ENCODE peak calls at places on chromosomes 7 and 10, in five cellular contexts. One of them, this sample, is unnamed.

GRCh38 chr7:92360387-92360786 is 86.9 kb upstream of the GATAD1 start:
- DNase-seq in WTC11: no peak
- DNase-seq in H1: no peak
- DNase-seq in HepG2: no peak
- DNase-seq in K562: no peak
- DNase-seq in this sample: no peak

GRCh38 chr7:8379264-8379663 is 54.1 kb upstream of the NXPH1 start:
- DNase-seq in WTC11: no peak
- DNase-seq in HepG2: no peak
- DNase-seq in K562: no peak
- DNase-seq in H1: no peak
- DNase-seq in this sample: no peak

GRCh38 chr10:119283387-119283786 is 76.0 kb downstream of the GRK5 start:
- DNase-seq in WTC11: no peak
- DNase-seq in K562: no peak
- DNase-seq in H1: no peak
- DNase-seq in HepG2: no peak
- DNase-seq in this sample: no peak

GRCh38 chr10:79179404-79180309 is 110.9 kb downstream of the ZMIZ1 start:
- DNase-seq in K562: no peak
- DNase-seq in HepG2: no peak
- DNase-seq in H1: no peak
- DNase-seq in WTC11: peak
- DNase-seq in this sample: no peak

GRCh38 chr7:46123-46829 is 146.1 kb upstream of the FAM20C start:
- DNase-seq in WTC11: no peak
- DNase-seq in HepG2: no peak
- DNase-seq in K562: no peak
- DNase-seq in H1: peak
- DNase-seq in this sample: no peak

GRCh38 chr10:12050528-12050927 is 7.9 kb upstream of the UPF2 start:
- DNase-seq in K562: no peak
- DNase-seq in H1: no peak
- DNase-seq in WTC11: no peak
- DNase-seq in HepG2: no peak
- DNase-seq in this sample: no peak

GRCh38 chr10:18472977-18473376 is 178.4 kb downstream of the NSUN6 start:
- DNase-seq in K562: peak
- DNase-seq in HepG2: no peak
- DNase-seq in H1: no peak
- DNase-seq in WTC11: peak
- DNase-seq in this sample: no peak

GRCh38 chr7:153188161-153188560 is 428.6 kb downstream of the ACTR3B start:
- DNase-seq in HepG2: no peak
- DNase-seq in K562: no peak
- DNase-seq in H1: no peak
- DNase-seq in WTC11: no peak
- DNase-seq in this sample: no peak

GRCh38 chr10:75496191-75496567 is 64.8 kb downstream of the LRMDA start:
- DNase-seq in K562: no peak
- DNase-seq in H1: no peak
- DNase-seq in WTC11: no peak
- DNase-seq in HepG2: no peak
- DNase-seq in this sample: no peak

GRCh38 chr10:126191192-126191591 is 197.1 kb downstream of the ADAM12 start:
- DNase-seq in H1: no peak
- DNase-seq in WTC11: no peak
- DNase-seq in K562: no peak
- DNase-seq in HepG2: no peak
- DNase-seq in this sample: no peak

GRCh38 chr10:15035385-15036301 is 8.1 kb upstream of the OLAH start:
- DNase-seq in WTC11: peak
- DNase-seq in H1: no peak
- DNase-seq in K562: peak
- DNase-seq in HepG2: no peak
- DNase-seq in this sample: no peak

GRCh38 chr10:36840793-36841192 is 284.6 kb upstream of the ANKRD30A start:
- DNase-seq in K562: no peak
- DNase-seq in HepG2: no peak
- DNase-seq in H1: no peak
- DNase-seq in WTC11: no peak
- DNase-seq in this sample: no peak

GRCh38 chr10:89213191-89213808 is 6.2 kb upstream of the CH25H start:
- DNase-seq in K562: peak
- DNase-seq in HepG2: peak
- DNase-seq in H1: no peak
- DNase-seq in WTC11: no peak
- DNase-seq in this sample: no peak

GRCh38 chr7:12757443-12757842 is 70.0 kb downstream of the ARL4A start:
- DNase-seq in H1: no peak
- DNase-seq in WTC11: no peak
- DNase-seq in K562: no peak
- DNase-seq in HepG2: no peak
- DNase-seq in this sample: no peak

GRCh38 chr7:91656486-91657237 is 223.8 kb downstream of the MTERF1 start:
- DNase-seq in WTC11: no peak
- DNase-seq in H1: no peak
- DNase-seq in HepG2: no peak
- DNase-seq in K562: no peak
- DNase-seq in this sample: no peak

GRCh38 chr10:115580239-115580638 is 487.1 kb downstream of the ATRNL1 start:
- DNase-seq in K562: no peak
- DNase-seq in H1: no peak
- DNase-seq in WTC11: no peak
- DNase-seq in HepG2: no peak
- DNase-seq in this sample: no peak

GRCh38 chr10:22251751-22252285 is 34.0 kb upstream of the EBLN1 start:
- DNase-seq in H1: peak
- DNase-seq in K562: no peak
- DNase-seq in WTC11: peak
- DNase-seq in HepG2: no peak
- DNase-seq in this sample: no peak

GRCh38 chr10:89053555-89053954 is 63.0 kb downstream of the FAS start:
- DNase-seq in HepG2: no peak
- DNase-seq in H1: no peak
- DNase-seq in WTC11: no peak
- DNase-seq in K562: no peak
- DNase-seq in this sample: no peak

GRCh38 chr7:92652536-92652935 is 62.3 kb upstream of the FAM133B start:
- DNase-seq in WTC11: no peak
- DNase-seq in H1: no peak
- DNase-seq in K562: no peak
- DNase-seq in HepG2: no peak
- DNase-seq in this sample: no peak

GRCh38 chr7:150784954-150785353 is 15.2 kb downstream of the TMEM176B start:
- DNase-seq in H1: no peak
- DNase-seq in HepG2: no peak
- DNase-seq in K562: no peak
- DNase-seq in WTC11: no peak
- DNase-seq in this sample: no peak

GRCh38 chr7:33195264-33195663 is 65.9 kb downstream of the BBS9 start:
- DNase-seq in HepG2: no peak
- DNase-seq in WTC11: no peak
- DNase-seq in K562: no peak
- DNase-seq in H1: no peak
- DNase-seq in this sample: no peak

GRCh38 chr10:17841055-17841454 is 31.9 kb downstream of the MRC1 start:
- DNase-seq in HepG2: no peak
- DNase-seq in WTC11: no peak
- DNase-seq in H1: no peak
- DNase-seq in K562: no peak
- DNase-seq in this sample: no peak

GRCh38 chr7:135206887-135207738 is 4.2 kb downstream of the WDR91 start:
- DNase-seq in HepG2: no peak
- DNase-seq in WTC11: no peak
- DNase-seq in H1: no peak
- DNase-seq in K562: no peak
- DNase-seq in this sample: peak

GRCh38 chr10:44186821-44187220 is 198.1 kb downstream of the CXCL12 start:
- DNase-seq in HepG2: no peak
- DNase-seq in H1: no peak
- DNase-seq in WTC11: no peak
- DNase-seq in K562: no peak
- DNase-seq in this sample: no peak
- TF ChIP-seq ATF2 in HepG2: no peak
- TF ChIP-seq ATF2 in H1: no peak
- TF ChIP-seq ATF2 in WTC11: no peak
- TF ChIP-seq ATF2 in K562: no peak
- TF ChIP-seq ATF2 in this sample: no peak

DNA sequence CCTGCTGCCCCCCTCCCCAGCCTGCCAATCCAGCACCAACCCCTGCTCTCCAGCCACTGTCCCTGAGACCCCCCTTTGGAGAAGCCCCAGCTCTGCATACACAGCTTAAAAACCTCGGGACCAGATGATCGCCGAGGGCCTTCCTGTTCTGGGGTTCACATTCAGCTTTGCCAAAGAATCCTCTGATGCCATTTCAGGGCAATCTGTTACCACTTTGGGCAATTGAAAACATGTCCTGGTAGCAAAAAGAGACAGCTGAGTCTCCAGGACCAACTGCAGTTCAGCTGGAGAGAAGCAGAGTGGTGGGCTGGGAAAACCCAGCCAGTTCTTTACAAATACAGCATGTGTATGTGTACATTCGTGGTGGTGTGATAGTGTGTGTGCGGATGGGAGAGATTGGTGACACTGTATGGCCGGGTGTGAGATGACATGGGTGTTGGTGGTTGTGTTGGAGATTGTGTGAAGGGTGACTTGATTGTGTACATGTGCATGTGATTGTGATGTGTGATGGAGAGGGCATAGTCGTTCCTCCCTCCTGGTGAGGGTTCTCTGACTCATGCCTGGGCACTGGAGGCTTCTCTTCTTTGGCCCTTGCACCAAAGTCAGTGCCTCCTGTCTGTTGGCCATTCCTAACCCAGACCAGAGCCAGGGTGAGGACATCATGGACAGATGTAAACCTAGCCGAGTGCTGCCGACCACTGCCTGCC is 48.5 kb upstream of the AQP1 start:
- DNase-seq in K562: no peak
- DNase-seq in HepG2: no peak
- DNase-seq in H1: no peak
- DNase-seq in WTC11: no peak
- DNase-seq in this sample: no peak
- TF ChIP-seq ATF2 in K562: no peak
- TF ChIP-seq ATF2 in HepG2: no peak
- TF ChIP-seq ATF2 in H1: no peak
- TF ChIP-seq ATF2 in WTC11: no peak
- TF ChIP-seq ATF2 in this sample: no peak

DNA sequence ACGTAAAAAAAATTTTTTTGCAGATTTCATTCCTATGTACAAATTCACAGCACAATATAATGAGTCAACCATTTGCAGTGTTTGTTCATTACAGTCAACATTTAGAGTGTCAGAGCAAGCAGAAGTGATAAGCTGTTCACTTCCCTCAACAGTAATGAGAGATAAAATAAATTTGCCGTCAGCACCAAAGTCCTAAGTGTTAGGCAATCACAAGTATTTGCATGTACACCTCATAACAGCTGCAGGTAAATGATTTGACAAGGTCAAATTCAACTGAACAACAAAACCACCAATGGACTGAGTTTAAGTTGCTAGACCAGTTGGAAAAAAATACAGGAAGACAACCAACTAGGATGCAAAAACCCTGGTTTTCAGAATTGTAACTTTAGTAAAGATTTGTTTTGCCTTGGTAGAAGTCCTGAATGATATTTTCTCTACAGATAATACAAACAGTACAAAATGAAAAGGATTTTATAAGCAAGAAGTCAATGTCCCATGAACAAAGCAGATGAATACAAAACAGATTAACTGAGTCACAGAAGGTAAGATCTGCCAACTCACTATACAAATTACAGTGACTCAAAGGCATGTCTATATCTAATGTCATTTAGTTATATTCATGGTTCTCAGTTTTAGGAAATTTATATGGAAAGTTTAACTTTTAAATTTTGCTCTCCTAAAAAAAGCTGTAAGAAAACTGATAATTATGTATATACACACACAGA is 10.4 kb downstream of the RAPGEF5 start:
- DNase-seq in HepG2: peak
- DNase-seq in WTC11: no peak
- DNase-seq in H1: no peak
- DNase-seq in K562: peak
- DNase-seq in this sample: no peak
- TF ChIP-seq ATF2 in HepG2: peak
- TF ChIP-seq ATF2 in WTC11: no peak
- TF ChIP-seq ATF2 in H1: no peak
- TF ChIP-seq ATF2 in K562: no peak
- TF ChIP-seq ATF2 in this sample: no peak

GRCh38 chr10:101649530-101650085 is 45.4 kb downstream of the FBXW4 start:
- DNase-seq in H1: no peak
- DNase-seq in K562: no peak
- DNase-seq in HepG2: no peak
- DNase-seq in WTC11: no peak
- DNase-seq in this sample: no peak
- TF ChIP-seq ATF2 in H1: no peak
- TF ChIP-seq ATF2 in K562: no peak
- TF ChIP-seq ATF2 in HepG2: no peak
- TF ChIP-seq ATF2 in WTC11: no peak
- TF ChIP-seq ATF2 in this sample: no peak

DNA sequence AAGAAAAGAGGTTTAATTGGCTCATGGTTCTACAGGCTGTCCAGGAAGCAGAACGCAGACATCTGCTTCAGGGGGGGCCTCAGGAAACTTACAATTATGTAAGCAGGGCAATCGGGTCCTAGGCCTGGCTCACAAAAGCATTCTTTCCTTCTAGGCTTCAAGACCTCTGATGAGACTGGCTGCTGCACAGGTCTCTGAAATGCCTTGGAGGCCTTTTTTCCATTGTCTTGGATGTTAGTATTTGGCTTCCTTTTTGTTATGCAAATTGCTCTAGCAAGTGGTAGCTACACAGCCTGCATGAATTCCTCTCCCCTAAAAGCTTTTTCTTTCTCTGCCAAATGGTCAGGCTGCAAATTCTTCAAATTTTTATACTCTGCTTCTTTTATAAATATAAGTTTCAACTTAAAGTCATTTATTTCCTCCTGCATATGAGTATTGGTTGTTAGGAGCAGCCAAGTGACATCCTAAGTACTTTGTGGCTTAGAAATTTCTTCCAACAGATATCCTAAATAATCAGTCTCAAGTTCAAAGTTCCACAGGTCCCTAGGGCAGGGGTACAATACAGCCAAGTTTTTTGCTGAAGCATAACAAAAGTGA is 83.1 kb upstream of the SEMA3A start:
- DNase-seq in HepG2: no peak
- DNase-seq in K562: no peak
- DNase-seq in H1: no peak
- DNase-seq in WTC11: peak
- DNase-seq in this sample: no peak
- TF ChIP-seq ATF2 in HepG2: no peak
- TF ChIP-seq ATF2 in K562: no peak
- TF ChIP-seq ATF2 in H1: no peak
- TF ChIP-seq ATF2 in WTC11: no peak
- TF ChIP-seq ATF2 in this sample: no peak

DNA sequence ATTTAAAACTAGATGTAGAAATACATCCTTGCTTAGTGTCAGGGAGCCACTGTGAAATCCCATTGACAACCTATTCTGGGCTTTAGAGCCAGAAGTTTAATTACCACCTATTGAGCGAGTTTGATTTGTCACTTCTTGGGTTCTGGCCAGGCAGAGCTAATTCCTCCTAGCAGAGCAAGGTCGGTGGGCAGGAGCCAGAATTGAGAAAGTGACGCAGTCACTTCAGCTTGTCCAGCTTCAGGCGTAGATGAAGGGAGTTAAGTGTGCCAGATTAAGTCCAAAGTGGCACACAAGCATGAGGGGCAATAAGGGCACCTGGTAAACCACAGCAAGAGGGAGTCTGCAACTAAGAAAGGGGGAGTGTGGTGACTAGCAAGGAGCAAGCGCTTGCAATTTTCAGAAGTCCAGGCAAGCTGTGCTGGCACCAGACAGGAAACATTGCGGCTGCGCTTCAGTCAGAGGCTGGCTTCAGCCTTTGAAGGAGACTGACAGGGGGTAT is 119.4 kb downstream of the ST7 start:
- DNase-seq in H1: no peak
- DNase-seq in K562: no peak
- DNase-seq in HepG2: no peak
- DNase-seq in WTC11: no peak
- DNase-seq in this sample: no peak
- TF ChIP-seq ATF2 in H1: no peak
- TF ChIP-seq ATF2 in K562: no peak
- TF ChIP-seq ATF2 in HepG2: no peak
- TF ChIP-seq ATF2 in WTC11: no peak
- TF ChIP-seq ATF2 in this sample: no peak